ENCODE peak calls at places on chromosomes 13 and 19, in seven cellular contexts. D, J, B, C, W, U and P are unnamed samples.

GRCh38 chr19:34350161-34350561 is 14.8 kb upstream of the GPI start:
- DNase-seq in J (no peak), D (peak), B (no peak), C (no peak), W (no peak), U (no peak), P (peak)

GRCh38 chr13:29937379-29937778 is 87.0 kb upstream of the UBL3 start:
- DNase-seq in D (no peak), U (no peak), B (no peak), W (no peak), J (no peak), C (no peak), P (no peak)

GRCh38 chr13:49716615-49717014 is 25.3 kb upstream of the EBPL start:
- DNase-seq in J (no peak), B (peak), W (no peak), U (no peak), C (no peak), D (no peak), P (no peak)

GRCh38 chr13:46663216-46663615 is 110.2 kb downstream of the LRCH1 start:
- DNase-seq in B (peak), D (no peak), U (no peak), W (no peak), C (no peak), J (no peak), P (no peak)

GRCh38 chr19:30447276-30447870 is 75.2 kb downstream of the ZNF536 start:
- DNase-seq in U (no peak), W (no peak), D (no peak), B (peak), C (no peak), J (no peak), P (no peak)

GRCh38 chr13:93318538-93318937 is 91.9 kb downstream of the GPC6 start:
- DNase-seq in J (no peak), C (no peak), B (peak), W (peak), D (no peak), U (no peak), P (no peak)

GRCh38 chr13:78137404-78138142 is 218.9 kb upstream of the EDNRB start:
- DNase-seq in D (no peak), C (no peak), J (peak), W (peak), B (peak), U (peak), P (peak)

GRCh38 chr13:110302986-110303385 is 4.0 kb downstream of the COL4A1 start:
- DNase-seq in C (no peak), D (no peak), W (no peak), J (no peak), B (no peak), U (no peak), P (no peak)

GRCh38 chr19:33681081-33681680 is 59.4 kb downstream of the CHST8 start:
- DNase-seq in J (no peak), W (no peak), D (no peak), C (no peak), B (no peak), U (no peak), P (no peak)

GRCh38 chr19:781800-782194 is 15.5 kb upstream of the PTBP1 start:
- DNase-seq in B (no peak), U (no peak), J (no peak), C (no peak), W (no peak), D (no peak), P (no peak)

GRCh38 chr19:39524495-39524894 is 8.2 kb downstream of the EID2B start:
- DNase-seq in C (no peak), W (no peak), B (no peak), U (no peak), J (no peak), D (no peak), P (no peak)